ENCODE peak calls at places on chromosomes 12 and 14, in seven cellular contexts. A is naive thymus-derived CD4-positive, alpha-beta T cell; W is tibial artery; C is CD8-positive, alpha-beta memory T cell; D is CD8-positive, alpha-beta T cell; K is IMR-90; T is Panc1. Z is an unnamed sample. For H3K4me1, the result is how much of the 10 kb centered on the place peaks cover.

GRCh38 chr12:24172773-24173447 is 223.4 kb upstream of the SOX5 start:
- DNase-seq in W (no peak), A (no peak), T (no peak), D (no peak), K (no peak), C (no peak), Z (no peak)

GRCh38 chr12:67957383-67957782 is 31.9 kb upstream of the IFNG-AS1 start:
- DNase-seq in W (no peak), K (no peak), A (no peak), D (no peak), T (no peak), C (no peak), Z (no peak)

GRCh38 chr12:62866451-62867082 is 68.4 kb downstream of the PPM1H start:
- DNase-seq in D (no peak), T (no peak), W (no peak), C (no peak), K (peak), A (no peak), Z (no peak)

GRCh38 chr14:70663707-70664179 is 22.0 kb downstream of the TTC9 start:
- DNase-seq in C (no peak), W (no peak), T (no peak), D (no peak), A (no peak), K (peak), Z (no peak)

GRCh38 chr12:48021485-48022179 is 17.4 kb upstream of the COL2A1 start:
- DNase-seq in C (no peak), K (no peak), A (no peak), D (no peak), T (no peak), W (no peak), Z (no peak)

GRCh38 chr12:132366341-132366861 is 37.0 kb upstream of the GALNT9 start:
- DNase-seq in A (no peak), K (no peak), T (no peak), W (no peak), D (no peak), C (no peak), Z (no peak)

GRCh38 chr14:94850332-94851211 is 80.7 kb upstream of the GSC start:
- DNase-seq in C (no peak), D (no peak), W (no peak), T (no peak), K (no peak), A (no peak), Z (no peak)

GRCh38 chr12:10722905-10723866 is at the start of gene YBX3:
- DNase-seq in D (peak), C (peak), T (no peak), K (peak), A (peak), W (peak), Z (peak)

GRCh38 chr14:26872930-26873470 is 275.2 kb upstream of the NOVA1 start:
- DNase-seq in D (no peak), T (no peak), A (no peak), C (no peak), K (no peak), W (no peak), Z (no peak)

GRCh38 chr12:49121047-49121696 is 10.0 kb downstream of the TUBA1B start:
- DNase-seq in W (no peak), C (no peak), A (no peak), D (no peak), T (peak), K (peak), Z (peak)

GRCh38 chr12:105141320-105141918 is 33.9 kb downstream of the WASHC4 start:
- DNase-seq in C (no peak), W (no peak), K (no peak), T (no peak), D (no peak), A (no peak), Z (no peak)

DNA sequence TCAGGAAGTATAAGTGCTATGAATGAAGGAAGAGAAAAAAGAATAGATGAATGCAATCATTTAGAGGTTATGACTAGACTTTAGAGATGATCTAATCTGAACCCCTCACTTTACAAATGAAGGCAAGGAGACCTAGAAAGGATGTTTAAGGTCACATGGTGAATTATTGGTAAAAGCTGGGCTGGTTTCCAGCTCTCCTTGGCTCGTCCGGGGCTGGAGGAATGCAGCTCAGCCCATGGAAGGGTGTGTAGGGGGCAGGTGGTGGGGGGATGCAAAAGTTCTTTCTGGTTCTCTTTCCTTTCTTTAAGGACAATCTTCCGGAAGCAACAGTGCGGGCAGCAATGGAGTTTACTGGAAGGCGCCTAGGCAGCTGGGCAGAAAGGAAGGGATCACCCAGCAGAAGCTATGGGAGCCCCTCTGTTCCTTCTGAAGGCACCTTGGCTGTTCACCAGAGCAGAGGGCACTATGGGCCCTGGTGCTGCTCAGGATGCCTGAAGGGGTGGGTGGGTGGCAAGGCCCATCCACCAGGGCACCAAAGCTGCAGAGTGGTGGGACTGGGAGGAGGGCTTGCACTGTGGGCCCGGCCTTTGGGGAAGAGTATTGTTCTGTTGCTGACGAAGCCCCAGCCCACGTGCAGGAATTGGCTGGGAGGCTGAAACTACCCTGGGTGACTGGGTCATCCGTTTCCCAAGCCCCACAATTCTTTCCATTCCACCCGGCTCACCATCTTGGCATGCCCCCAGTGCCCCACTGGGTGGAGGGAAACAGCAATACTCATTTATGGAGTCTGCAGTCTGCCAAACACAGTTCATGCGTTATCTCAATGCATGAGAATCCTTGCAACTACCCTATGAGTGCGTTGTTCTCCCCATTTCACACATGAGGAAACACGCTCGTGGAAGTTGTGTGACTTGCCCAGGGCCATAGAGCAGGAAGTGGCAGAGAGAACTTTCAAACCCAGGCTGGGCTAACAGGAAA is 78.2 kb downstream of the IRF2BPL start:
- DNase-seq in W (peak), D (no peak), C (no peak), A (no peak), T (no peak), K (peak), Z (no peak)
- H3K4me1 ChIP-seq in W (half or more), D (under half), C (under half), A (under half), T (half or more), K (under half), Z (half or more)

DNA sequence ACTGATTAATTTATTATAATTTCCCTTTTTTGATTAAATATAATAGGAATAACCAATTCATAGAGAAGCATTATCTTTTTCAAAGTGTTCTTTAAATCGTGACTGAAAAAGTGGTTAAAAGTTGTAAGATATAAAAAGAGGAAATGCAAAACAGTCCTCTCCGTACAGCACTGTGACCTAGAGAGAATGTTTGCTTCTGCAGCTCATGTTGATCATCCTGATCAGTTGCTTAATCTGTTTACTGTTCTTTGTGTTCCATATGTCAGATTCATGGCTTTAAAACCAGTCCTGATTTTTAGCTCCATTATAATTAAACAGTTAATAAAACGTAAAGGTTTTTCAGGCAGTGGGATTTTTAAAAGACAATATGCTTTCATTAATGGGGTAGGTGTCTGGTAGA is 4.7 kb downstream of the TTC8 start:
- DNase-seq in W (no peak), T (no peak), K (no peak), C (no peak), A (no peak), D (no peak), Z (no peak)
- H3K27ac ChIP-seq in W (peak), T (no peak), K (no peak), C (no peak), A (no peak), D (no peak), Z (no peak)

GRCh38 chr12:54033980-54034783 is 1.3 kb downstream of the HOXC5 start:
- DNase-seq in C (no peak), W (peak), T (no peak), K (no peak), A (no peak), D (no peak), Z (no peak)
- H3K4me3 ChIP-seq in C (no peak), W (peak), T (no peak), K (no peak), A (no peak), D (peak), Z (peak)

DNA sequence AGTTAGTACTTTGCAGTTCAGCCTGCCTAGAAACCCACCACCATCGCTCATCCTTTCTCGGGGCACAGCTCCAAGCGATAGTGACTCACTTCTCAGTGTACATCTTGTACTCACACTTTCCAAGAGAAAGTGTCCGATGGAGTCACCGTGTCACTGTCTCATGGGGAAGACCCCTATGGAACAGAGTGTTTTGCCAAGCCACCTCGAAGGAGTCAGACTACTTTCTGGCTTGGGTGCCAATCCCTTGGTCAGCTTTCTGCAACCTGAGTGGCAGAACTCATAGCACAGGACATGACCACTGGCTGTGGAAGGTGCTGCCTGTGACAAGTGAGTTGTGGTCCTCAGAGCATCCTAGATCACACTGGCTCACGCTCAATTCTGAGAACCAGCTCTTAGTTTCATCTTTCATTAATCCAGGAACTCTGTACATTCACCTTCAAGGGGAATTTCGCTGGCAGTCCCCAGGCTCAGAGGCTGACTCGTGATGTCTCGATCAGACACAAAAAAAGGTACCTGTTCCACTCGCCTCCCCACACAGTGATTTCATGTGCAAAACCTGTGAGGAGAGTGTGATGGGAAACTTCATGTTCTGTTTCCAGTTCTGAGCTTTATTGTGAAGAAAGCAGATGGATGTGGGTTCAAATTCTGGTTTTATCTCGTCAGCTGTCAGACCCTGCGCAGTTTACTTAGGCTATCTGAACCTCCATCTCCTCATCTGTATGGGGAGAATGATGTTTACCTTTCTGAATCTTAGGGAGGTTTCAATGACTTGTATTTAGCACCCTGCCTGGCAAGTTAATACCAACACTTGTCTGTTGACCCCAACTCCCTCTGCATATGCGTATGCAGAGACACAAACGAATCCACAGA is 127.3 kb upstream of the CCND2 start:
- DNase-seq in T (no peak), C (no peak), D (no peak), A (peak), W (no peak), K (no peak), Z (no peak)
- H3K4me1 ChIP-seq in T (under half), C (under half), D (under half), A (under half), W (under half), K (under half), Z (under half)

GRCh38 chr14:22841311-22841710 is 4.9 kb downstream of the MMP14 start:
- DNase-seq in C (no peak), D (no peak), K (no peak), W (peak), T (no peak), A (no peak), Z (no peak)
- H3K27ac ChIP-seq in C (no peak), D (no peak), K (peak), W (peak), T (no peak), A (no peak), Z (no peak)

GRCh38 chr14:63051301-63051700 is 6.0 kb upstream of the KCNH5 start:
- DNase-seq in C (no peak), K (no peak), T (no peak), D (no peak), W (no peak), A (no peak), Z (no peak)
- H3K4me3 ChIP-seq in C (no peak), K (no peak), T (no peak), D (no peak), W (no peak), A (no peak), Z (no peak)

GRCh38 chr12:46263140-46264017 is 5.5 kb downstream of the SLC38A1 start:
- DNase-seq in C (no peak), K (no peak), T (no peak), A (no peak), W (no peak), D (no peak), Z (no peak)
- H3K4me1 ChIP-seq in C (half or more), K (under half), T (half or more), A (half or more), W (half or more), D (half or more), Z (half or more)

GRCh38 chr12:108854055-108854452 is 3.3 kb downstream of the SSH1 start:
- DNase-seq in W (peak), K (peak), T (no peak), C (no peak), A (no peak), D (no peak), Z (no peak)

GRCh38 chr12:108855284-108856169 is 1.9 kb downstream of the SSH1 start:
- DNase-seq in T (no peak), D (no peak), K (peak), C (no peak), A (no peak), W (no peak), Z (no peak)

GRCh38 chr12:108853426-108853825 is 4.0 kb downstream of the SSH1 start:
- DNase-seq in W (no peak), A (no peak), D (no peak), C (no peak), T (no peak), K (no peak), Z (no peak)

GRCh38 chr12:108856170-108856427 is 1.3 kb downstream of the SSH1 start:
- DNase-seq in A (no peak), D (no peak), W (no peak), K (no peak), T (no peak), C (no peak), Z (no peak)

GRCh38 chr12:108854453-108855283 is 2.7 kb downstream of the SSH1 start:
- DNase-seq in W (peak), T (no peak), K (peak), C (no peak), D (no peak), A (no peak), Z (no peak)
- H3K27ac ChIP-seq in W (peak), T (peak), K (peak), C (peak), D (no peak), A (no peak), Z (peak)

Z was measured in left ventricle myocardium inferior.